ENCODE peak calls at places on chromosomes 3 and 15, in eight cellular contexts. V, E, L, Q, A, Y, J and P are unnamed samples.

GRCh38 chr3:31861839-31862238 is 119.2 kb downstream of the OSBPL10 start:
- DNase-seq in Q (no peak), V (peak), L (no peak), A (no peak), E (no peak), Y (no peak), J (no peak), P (no peak)

GRCh38 chr3:14290631-14291385 is 111.6 kb upstream of the SLC6A6 start:
- DNase-seq in L (no peak), A (no peak), V (no peak), J (no peak), E (no peak), Q (no peak), Y (no peak), P (no peak)

GRCh38 chr3:5798809-5799208 is 611.3 kb downstream of the EDEM1 start:
- DNase-seq in Y (no peak), L (no peak), Q (no peak), V (no peak), J (peak), E (no peak), A (no peak), P (no peak)

GRCh38 chr15:60326824-60327654 is 70.7 kb downstream of the ANXA2 start:
- DNase-seq in A (no peak), V (peak), J (no peak), L (peak), E (no peak), Y (no peak), Q (no peak), P (peak)

GRCh38 chr3:33980252-33980651 is 181.8 kb downstream of the PDCD6IP start:
- DNase-seq in Y (no peak), A (no peak), L (peak), Q (no peak), V (peak), E (peak), J (peak), P (no peak)

GRCh38 chr15:71114887-71115566 is at the start of gene THSD4:
- DNase-seq in Y (peak), A (peak), Q (peak), L (peak), J (peak), V (peak), E (peak), P (peak)

GRCh38 chr15:31307270-31308184 is 19.1 kb upstream of the KLF13 start:
- DNase-seq in Q (no peak), A (no peak), Y (no peak), L (no peak), E (no peak), V (no peak), J (no peak), P (peak)

GRCh38 chr15:78077053-78077859 is at the start of gene TBC1D2B:
- DNase-seq in L (peak), V (peak), J (no peak), Y (peak), A (peak), E (no peak), Q (peak), P (peak)

GRCh38 chr3:105933871-105934270 is 65.1 kb upstream of the CBLB start:
- DNase-seq in J (peak), L (no peak), Y (no peak), V (no peak), E (no peak), A (no peak), Q (no peak), P (no peak)

GRCh38 chr3:196227629-196228493 is 11.5 kb downstream of the SLC51A start:
- DNase-seq in Q (no peak), Y (peak), L (peak), A (no peak), E (no peak), J (peak), V (no peak), P (no peak)

GRCh38 chr15:38554354-38554753 is 10.3 kb downstream of the RASGRP1 start:
- DNase-seq in V (no peak), A (peak), E (no peak), Y (no peak), J (peak), Q (no peak), L (no peak), P (peak)

GRCh38 chr3:148077318-148077923 is 620.3 kb upstream of the AGTR1 start:
- DNase-seq in Y (no peak), V (peak), L (peak), E (no peak), Q (no peak), J (no peak), A (no peak), P (no peak)

GRCh38 chr15:33226559-33227181 is 32.2 kb upstream of the FMN1 start:
- DNase-seq in J (peak), A (peak), V (peak), Q (peak), E (no peak), Y (peak), L (no peak), P (peak)

GRCh38 chr3:69999191-70000027 is at the start of gene SAMMSON:
- DNase-seq in A (no peak), Q (no peak), V (no peak), E (no peak), Y (no peak), J (peak), L (no peak), P (no peak)

GRCh38 chr3:170999737-171000242 is 26.7 kb downstream of the SLC2A2 start:
- DNase-seq in E (no peak), Y (peak), L (peak), V (no peak), J (peak), Q (no peak), A (no peak), P (no peak)

GRCh38 chr3:49937081-49937480 is 2.9 kb upstream of the RBM6 start:
- DNase-seq in A (no peak), Q (no peak), V (no peak), J (no peak), L (no peak), E (no peak), Y (no peak), P (no peak)

GRCh38 chr3:191138937-191139336 is 60.1 kb upstream of the OSTN start:
- DNase-seq in Y (no peak), J (no peak), V (no peak), A (no peak), E (no peak), L (no peak), Q (no peak), P (no peak)

GRCh38 chr3:42161050-42161935 is 70.1 kb downstream of the TRAK1 start:
- DNase-seq in V (no peak), Q (no peak), E (no peak), J (peak), L (peak), A (no peak), Y (no peak), P (no peak)

GRCh38 chr3:11794927-11795326 is 51.8 kb downstream of the TAMM41 start:
- DNase-seq in L (no peak), E (no peak), A (no peak), Y (no peak), J (no peak), V (no peak), Q (no peak), P (no peak)

GRCh38 chr3:179825527-179826246 is 172.8 kb downstream of the USP13 start:
- DNase-seq in A (no peak), E (no peak), Y (peak), Q (no peak), J (no peak), V (peak), L (no peak), P (no peak)

GRCh38 chr15:90664650-90665287 is 52.4 kb upstream of the BLM start:
- DNase-seq in L (peak), E (no peak), A (no peak), J (no peak), Q (no peak), Y (peak), V (no peak), P (no peak)

GRCh38 chr3:127820221-127820870 is 2.0 kb downstream of the MGLL start:
- DNase-seq in A (no peak), L (peak), Q (no peak), Y (peak), E (no peak), J (no peak), V (no peak), P (no peak)

GRCh38 chr15:90184119-90184785 is 16.9 kb upstream of the SEMA4B start:
- DNase-seq in J (peak), Y (peak), L (peak), V (no peak), A (peak), Q (peak), E (no peak), P (peak)

GRCh38 chr15:56042982-56043980 is 49.9 kb upstream of the NEDD4 start:
- DNase-seq in Y (no peak), V (no peak), Q (peak), J (no peak), A (no peak), E (no peak), L (no peak), P (peak)

GRCh38 chr3:197286678-197287077 is 11.7 kb downstream of the DLG1 start:
- DNase-seq in A (no peak), E (no peak), L (no peak), Y (no peak), V (no peak), Q (no peak), J (no peak), P (no peak)

GRCh38 chr15:48657891-48658591 is 12.5 kb upstream of the FBN1 start:
- DNase-seq in Y (no peak), L (peak), A (no peak), Q (no peak), V (no peak), J (no peak), E (no peak), P (no peak)

GRCh38 chr3:194069421-194070219 is 66.3 kb upstream of the HES1 start:
- DNase-seq in Y (no peak), Q (no peak), V (no peak), E (no peak), J (peak), L (peak), A (no peak), P (no peak)

GRCh38 chr3:184227481-184227935 is 1.9 kb upstream of the VWA5B2 start:
- DNase-seq in L (peak), Q (peak), A (peak), V (peak), Y (no peak), E (no peak), J (no peak), P (peak)

GRCh38 chr15:99138491-99138982 is 33.7 kb downstream of the SYNM start:
- DNase-seq in V (no peak), Y (no peak), Q (no peak), L (no peak), E (no peak), A (no peak), J (no peak), P (no peak)

GRCh38 chr3:124142389-124142970 is 150.6 kb upstream of the ROPN1 start:
- DNase-seq in A (no peak), J (peak), L (no peak), Y (no peak), E (no peak), Q (no peak), V (no peak), P (no peak)

GRCh38 chr3:30505866-30506517 is 100.4 kb upstream of the TGFBR2 start:
- DNase-seq in L (no peak), Y (no peak), J (peak), E (no peak), V (no peak), Q (no peak), A (no peak), P (no peak)

GRCh38 chr3:160981217-160981938 is 123.8 kb downstream of the B3GALNT1 start:
- DNase-seq in Q (no peak), E (no peak), V (no peak), A (no peak), L (no peak), Y (no peak), J (peak), P (no peak)

GRCh38 chr3:73255609-73256029 is 194.2 kb downstream of the EBLN2 start:
- DNase-seq in Y (peak), J (peak), Q (no peak), V (peak), A (no peak), L (peak), E (peak), P (no peak)

GRCh38 chr15:61938249-61938648 is 122.0 kb downstream of the VPS13C start:
- DNase-seq in Q (no peak), E (no peak), L (no peak), J (no peak), Y (peak), V (no peak), A (no peak), P (no peak)

GRCh38 chr3:142429582-142429981 is 18.3 kb downstream of the XRN1 start:
- DNase-seq in J (no peak), Q (no peak), V (no peak), L (no peak), Y (no peak), A (no peak), E (no peak), P (no peak)

GRCh38 chr15:41513282-41514227 is at the start of gene LTK:
- DNase-seq in L (no peak), E (no peak), V (no peak), J (no peak), A (peak), Q (no peak), Y (no peak), P (no peak)

GRCh38 chr15:66139816-66140215 is 113.7 kb downstream of the MEGF11 start:
- DNase-seq in L (no peak), J (no peak), V (no peak), Q (no peak), Y (no peak), E (no peak), A (no peak), P (no peak)

GRCh38 chr3:133374706-133375105 is 25.1 kb upstream of the BFSP2 start:
- DNase-seq in Q (no peak), A (no peak), L (no peak), E (no peak), J (no peak), Y (no peak), V (peak), P (no peak)

GRCh38 chr3:11455977-11456376 is 183.8 kb downstream of the ATG7 start:
- DNase-seq in E (peak), Y (no peak), V (no peak), J (peak), L (peak), Q (no peak), A (no peak), P (no peak)